ENCODE peak calls at places on chromosome 1, in nine cellular contexts. R is heart left ventricle, W is IMR-90, O is H54, C is A549, J is right lobe of liver, E is transverse colon, Q is ovary, I is lower leg skin. U is an unnamed sample.

GRCh38 chr1:231778009-231778719 is 151.6 kb downstream of the DISC1 start:
- DNase-seq in C (peak), J (no peak), E (peak), Q (no peak), W (peak), O (no peak), R (peak), I (peak), U (no peak)

GRCh38 chr1:58060548-58061170 is 485.9 kb downstream of the OMA1 start:
- DNase-seq in C (no peak), E (no peak), Q (no peak), J (no peak), O (no peak), W (no peak), I (no peak), R (no peak), U (no peak)

GRCh38 chr1:3778590-3779264 is 6.2 kb downstream of the SMIM1 start:
- DNase-seq in C (no peak), E (no peak), W (no peak), J (no peak), O (no peak), R (no peak), I (no peak), Q (no peak), U (no peak)

GRCh38 chr1:12600880-12601633 is 17.0 kb downstream of the DHRS3 start:
- DNase-seq in R (no peak), O (no peak), E (peak), J (peak), I (no peak), W (no peak), Q (no peak), C (peak), U (peak)

GRCh38 chr1:235101558-235102258 is 26.9 kb downstream of the TOMM20 start:
- DNase-seq in C (no peak), W (no peak), Q (no peak), I (no peak), R (no peak), J (no peak), E (no peak), O (no peak), U (no peak)

GRCh38 chr1:116433283-116434257 is 60.5 kb downstream of the ATP1A1 start:
- DNase-seq in O (no peak), R (peak), C (no peak), W (peak), E (peak), Q (no peak), J (no peak), I (no peak), U (no peak)

GRCh38 chr1:172352435-172352834 is 68.0 kb upstream of the C1orf105 start:
- DNase-seq in R (no peak), W (peak), E (no peak), Q (no peak), I (no peak), C (no peak), O (no peak), J (no peak), U (no peak)

GRCh38 chr1:28887418-28887834 is 26.9 kb upstream of the EPB41 start:
- DNase-seq in O (no peak), W (no peak), Q (peak), E (peak), I (no peak), J (peak), R (peak), C (no peak), U (peak)

GRCh38 chr1:94926915-94927404 is at the start of gene CNN3:
- DNase-seq in Q (peak), C (peak), O (peak), W (peak), E (peak), R (peak), I (peak), J (peak), U (peak)
- TF ChIP-seq POLR2A in Q (peak), C (peak), O (peak), W (peak), E (peak), R (peak), I (peak), J (peak), U (peak)

DNA sequence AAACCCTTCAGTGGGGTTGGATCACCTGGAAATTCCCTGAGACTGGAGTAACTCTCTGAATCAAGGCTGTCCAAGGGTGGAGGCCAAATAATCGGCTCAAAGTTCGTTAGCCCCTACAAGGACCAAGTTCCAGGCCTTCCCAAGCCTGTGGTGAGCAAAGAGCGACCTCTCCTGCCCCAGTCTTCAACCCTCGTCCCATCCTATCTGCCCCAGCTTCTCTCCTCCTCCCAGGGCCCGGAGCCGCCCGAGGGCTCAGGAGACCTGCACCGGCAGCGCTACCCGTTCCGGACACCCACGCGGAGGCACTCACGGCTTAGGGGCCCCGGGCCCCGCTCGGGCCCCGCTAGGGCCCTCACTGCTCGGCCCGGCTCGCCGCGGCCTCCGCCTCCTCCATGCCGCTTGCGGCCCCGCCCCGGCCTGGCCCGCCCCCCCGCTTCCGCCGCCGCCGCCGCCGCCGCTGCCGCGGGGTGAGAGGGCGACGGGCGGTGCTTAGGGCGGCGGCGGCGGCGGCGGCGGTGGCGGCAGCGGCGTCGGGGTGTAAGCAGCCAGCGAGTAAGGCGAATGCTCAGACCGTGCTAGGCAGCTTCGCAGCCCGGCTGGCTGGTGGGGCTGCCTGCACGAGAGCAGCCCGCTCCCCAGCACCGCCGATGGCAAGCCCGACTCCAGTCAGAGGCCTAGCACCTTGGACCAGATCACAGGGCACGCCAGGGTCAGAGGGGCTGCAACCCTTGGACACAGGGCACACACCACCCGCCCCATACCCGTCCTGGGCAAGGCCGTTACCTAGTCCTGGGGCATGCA is at the start of gene POMGNT1:
- DNase-seq in J (peak), R (peak), W (peak), Q (peak), I (no peak), E (peak), C (peak), O (peak), U (peak)
- TF ChIP-seq POLR2A in J (peak), R (no peak), W (no peak), Q (no peak), I (no peak), E (peak), C (peak), O (peak), U (peak)

GRCh38 chr1:150385537-150386445 is 21.8 kb downstream of the RPRD2 start:
- DNase-seq in Q (no peak), R (no peak), W (no peak), J (no peak), C (no peak), E (no peak), I (no peak), O (no peak), U (no peak)

GRCh38 chr1:150388241-150388640 is 24.3 kb downstream of the RPRD2 start:
- DNase-seq in O (no peak), R (no peak), J (no peak), Q (no peak), I (no peak), W (no peak), C (no peak), E (no peak), U (no peak)

GRCh38 chr1:150389650-150390049 is 25.7 kb downstream of the RPRD2 start:
- DNase-seq in W (peak), E (no peak), Q (no peak), J (no peak), C (no peak), I (no peak), R (no peak), O (no peak), U (no peak)

GRCh38 chr1:150386546-150387080 is 22.7 kb downstream of the RPRD2 start:
- DNase-seq in Q (no peak), O (no peak), E (no peak), C (no peak), W (no peak), I (no peak), R (no peak), J (no peak), U (no peak)

GRCh38 chr1:150387200-150387599 is 23.3 kb downstream of the RPRD2 start:
- DNase-seq in I (no peak), R (no peak), C (no peak), J (no peak), O (no peak), E (no peak), W (no peak), Q (no peak), U (no peak)
- TF ChIP-seq POLR2A in I (no peak), R (no peak), C (no peak), J (no peak), O (no peak), E (no peak), W (no peak), Q (no peak), U (no peak)

GRCh38 chr1:33370286-33370685 is 49.4 kb upstream of the A3GALT2 start:
- DNase-seq in O (no peak), W (peak), C (no peak), I (no peak), R (peak), Q (no peak), J (no peak), E (no peak), U (no peak)

GRCh38 chr1:33370827-33371226 is 49.9 kb upstream of the A3GALT2 start:
- DNase-seq in J (no peak), Q (no peak), W (no peak), O (no peak), R (no peak), C (no peak), E (no peak), I (no peak), U (no peak)

GRCh38 chr1:33372677-33373076 is 51.8 kb upstream of the A3GALT2 start:
- DNase-seq in J (no peak), O (no peak), C (no peak), R (no peak), Q (no peak), I (no peak), E (no peak), W (no peak), U (no peak)

GRCh38 chr1:33372162-33372561 is 51.3 kb upstream of the A3GALT2 start:
- DNase-seq in O (no peak), J (no peak), E (no peak), I (no peak), C (no peak), W (no peak), R (no peak), Q (no peak), U (no peak)

DNA sequence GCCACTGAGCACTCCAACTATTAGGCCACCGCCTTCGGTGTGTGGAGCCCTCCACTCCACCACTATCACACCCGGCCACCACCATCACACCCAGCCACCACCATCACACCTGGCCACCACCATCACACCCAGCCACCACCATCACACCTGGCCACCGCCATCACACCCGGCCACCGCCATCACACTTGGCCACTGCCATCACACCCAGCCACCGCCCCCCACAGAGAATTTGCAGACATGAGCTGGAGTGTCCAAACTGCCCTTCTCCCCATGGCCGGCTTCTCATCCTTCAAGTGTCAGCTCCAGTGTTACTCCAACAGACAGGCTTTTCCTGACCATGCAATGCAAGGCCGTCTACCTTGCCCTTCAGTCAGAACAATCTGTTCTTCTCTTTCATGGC is 50.4 kb upstream of the A3GALT2 start:
- DNase-seq in E (no peak), C (no peak), W (no peak), R (no peak), I (no peak), J (no peak), Q (no peak), O (no peak), U (no peak)
- TF ChIP-seq POLR2A in E (no peak), C (no peak), W (no peak), R (no peak), I (no peak), J (no peak), Q (no peak), O (no peak), U (no peak)

GRCh38 chr1:5990913-5991783 is 1.1 kb downstream of the NPHP4 start:
- DNase-seq in E (peak), C (no peak), R (peak), J (peak), O (peak), W (peak), Q (peak), I (no peak), U (peak)

GRCh38 chr1:5992814-5993552 is 758 bp upstream of the NPHP4 start:
- DNase-seq in R (no peak), W (no peak), O (peak), E (no peak), J (no peak), C (no peak), Q (no peak), I (no peak), U (no peak)

GRCh38 chr1:5991784-5992033 is 516 bp downstream of the NPHP4 start:
- DNase-seq in Q (no peak), I (no peak), C (no peak), E (peak), J (no peak), W (no peak), O (peak), R (no peak), U (peak)

GRCh38 chr1:5993553-5994510 is 1.6 kb upstream of the NPHP4 start:
- DNase-seq in C (no peak), Q (peak), J (no peak), E (no peak), R (no peak), O (no peak), I (no peak), W (no peak), U (no peak)

DNA sequence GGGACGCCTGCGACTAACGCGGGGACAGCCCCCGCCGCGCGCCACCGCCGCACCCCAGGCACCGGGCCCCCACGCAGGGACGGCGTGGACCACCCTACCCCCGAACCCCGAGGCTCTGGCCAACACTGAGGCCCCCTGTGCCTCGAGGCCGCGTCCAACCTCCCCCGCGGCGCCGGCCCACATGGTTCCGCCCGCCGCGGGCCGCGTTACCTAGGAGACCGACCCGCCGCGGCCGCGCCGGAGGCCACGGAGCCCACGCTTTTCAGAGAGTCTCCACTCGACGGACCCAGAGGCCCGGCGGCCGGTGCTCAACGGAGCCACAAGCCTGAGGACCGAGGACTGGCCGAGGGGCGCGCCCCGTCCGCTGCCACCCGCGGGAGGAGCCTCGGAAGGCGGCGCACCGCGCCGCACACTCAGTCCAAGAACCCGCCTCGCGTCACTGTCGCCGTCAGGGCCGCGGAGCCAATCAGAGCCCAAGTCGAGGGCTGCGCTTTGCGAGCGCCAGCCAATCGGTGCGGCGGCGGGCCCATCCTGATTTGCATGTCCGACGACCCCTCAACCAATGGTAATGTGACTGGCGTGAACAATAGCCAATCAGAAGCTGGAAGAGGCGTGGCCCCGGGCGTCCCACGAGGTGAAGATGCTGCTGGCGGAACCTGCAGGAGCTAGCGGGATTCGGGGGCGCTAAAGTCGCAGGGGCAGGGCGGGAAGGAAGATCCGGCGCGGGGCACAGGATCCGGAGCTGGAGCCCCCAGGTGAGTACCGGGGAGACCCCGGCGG is at the start of gene NPHP4:
- DNase-seq in I (peak), R (peak), W (peak), Q (peak), E (peak), J (peak), C (peak), O (peak), U (peak)
- TF ChIP-seq POLR2A in I (no peak), R (no peak), W (peak), Q (peak), E (peak), J (peak), C (peak), O (peak), U (no peak)

GRCh38 chr1:86318431-86318830 is 77.7 kb downstream of the ODF2L start:
- DNase-seq in W (no peak), I (no peak), E (no peak), J (no peak), O (no peak), C (no peak), R (no peak), Q (no peak), U (no peak)
- TF ChIP-seq POLR2A in W (no peak), I (no peak), E (no peak), J (no peak), O (no peak), C (no peak), R (no peak), Q (no peak), U (no peak)